ENCODE peak calls at places on chromosome 12, in four cellular contexts. A is heart right ventricle, B is tibial artery, T is AG09309. M is an unnamed sample.

GRCh38 chr12:108724054-108724889 is 7.0 kb downstream of the CORO1C start:
- DNase-seq in A (no peak), B (no peak), T (no peak), M (no peak)

GRCh38 chr12:95959107-95959506 is 16.0 kb downstream of the AMDHD1 start:
- DNase-seq in B (no peak), A (no peak), T (no peak), M (no peak)

GRCh38 chr12:105611340-105611739 is 280.8 kb downstream of the C12orf75 start:
- DNase-seq in T (no peak), B (no peak), A (no peak), M (no peak)

GRCh38 chr12:95248604-95249355 is 31.2 kb downstream of the VEZT start:
- DNase-seq in A (no peak), B (no peak), T (no peak), M (no peak)

GRCh38 chr12:3815096-3815766 is 58.0 kb downstream of the PARP11 start:
- DNase-seq in T (no peak), A (no peak), B (no peak), M (no peak)

GRCh38 chr12:31959051-31959700 is at the start of gene RESF1:
- DNase-seq in B (peak; percentile 93), T (peak; percentile 25), A (peak; percentile 89), M (peak; percentile 90)

GRCh38 chr12:31020385-31021166 is 53.1 kb upstream of the DDX11 start:
- DNase-seq in A (no peak), T (no peak), B (no peak), M (no peak)

GRCh38 chr12:66405395-66405794 is 103.1 kb downstream of the HELB start:
- DNase-seq in T (no peak), B (no peak), A (no peak), M (no peak)

GRCh38 chr12:63989301-63989845 is 144.9 kb downstream of the SRGAP1 start:
- DNase-seq in A (no peak), B (no peak), T (no peak), M (no peak)

GRCh38 chr12:48923117-48923516 is 2.2 kb downstream of the FKBP11 start:
- DNase-seq in A (no peak), T (no peak), B (no peak), M (no peak)

GRCh38 chr12:76183459-76184186 is 99.1 kb upstream of the NAP1L1 start:
- DNase-seq in A (no peak), B (no peak), T (peak; percentile 86), M (no peak)

GRCh38 chr12:51421266-51421884 is 3.3 kb upstream of the SLC4A8 start:
- DNase-seq in T (peak; percentile 24), A (no peak), B (no peak), M (peak; percentile 59)
- TF ChIP-seq CTCF in T (peak; percentile 77), A (peak; percentile 53), B (peak; percentile 30), M (peak; percentile 64)

DNA sequence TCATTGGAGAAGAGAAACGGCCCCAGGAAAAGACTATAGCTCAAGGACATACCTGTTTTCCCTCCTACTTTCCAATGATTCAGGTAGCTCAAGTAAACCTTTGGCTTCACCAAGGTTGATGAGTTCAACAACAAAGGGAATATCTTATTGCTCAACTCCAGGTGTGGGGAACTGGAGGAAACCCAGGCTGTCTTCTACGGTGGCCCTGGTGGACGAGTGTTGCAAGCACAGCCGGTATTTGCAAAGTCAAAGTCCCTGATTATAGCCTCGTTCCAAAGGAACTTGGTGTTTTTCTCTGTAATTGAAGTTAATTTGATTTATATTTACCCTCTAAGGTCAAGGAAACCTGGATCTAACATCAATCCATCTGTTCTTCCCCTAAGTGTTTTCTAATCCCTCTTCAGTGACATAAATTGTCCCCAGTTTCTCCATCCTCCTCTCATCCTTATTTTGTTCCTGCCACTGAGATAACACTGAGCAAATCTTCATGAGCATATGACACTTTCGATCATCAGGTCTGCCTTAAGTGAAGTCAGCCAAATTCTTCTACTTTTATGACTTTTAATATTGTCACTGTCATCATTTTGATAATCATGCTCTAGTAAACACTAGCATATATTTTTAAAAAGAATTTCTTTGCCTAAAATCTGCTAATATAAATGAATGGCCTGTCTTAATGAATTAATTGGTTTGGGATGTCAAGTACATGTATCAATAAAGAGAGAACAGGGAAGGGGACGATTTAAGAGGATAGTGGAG is 174.6 kb upstream of the TBX3 start:
- DNase-seq in A (no peak), B (no peak), T (no peak), M (no peak)
- TF ChIP-seq CTCF in A (no peak), B (no peak), T (peak; percentile 27), M (peak; percentile 60)

DNA sequence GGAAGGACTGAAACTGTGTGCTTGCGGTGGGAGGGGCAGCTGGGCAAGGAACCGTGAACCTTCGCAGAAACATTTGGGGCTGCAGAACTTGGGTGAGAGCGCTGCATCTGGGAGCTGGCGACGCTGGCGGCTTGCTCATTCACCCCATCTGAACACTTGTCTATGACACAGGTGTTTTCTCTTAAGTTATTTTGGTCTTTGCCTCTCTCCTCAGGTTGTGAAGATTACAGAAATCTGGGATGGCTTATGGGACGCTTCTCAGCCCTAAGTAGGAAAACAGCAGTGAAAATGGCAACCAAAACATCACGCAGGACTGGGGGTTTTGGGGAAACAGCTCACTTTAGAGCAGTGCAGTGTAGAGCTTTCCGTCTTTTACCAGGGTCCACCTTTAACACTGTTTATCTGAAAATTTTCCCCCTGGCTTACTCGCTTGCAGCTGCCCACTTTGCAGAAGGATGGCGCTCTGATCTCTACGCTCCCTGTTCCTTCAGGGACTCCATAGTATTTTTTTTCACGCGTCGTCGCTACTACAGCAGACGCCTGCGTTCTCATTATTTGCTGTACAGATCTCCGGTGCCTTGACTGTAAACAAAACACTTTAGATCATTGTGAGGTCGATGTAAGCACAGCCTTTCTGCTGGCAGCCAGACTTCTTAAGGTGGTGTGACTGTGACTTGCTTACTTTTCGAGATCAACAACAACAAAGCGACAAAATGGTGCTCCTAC is 2.7 kb upstream of the CDKN1B start:
- DNase-seq in B (no peak), T (no peak), A (no peak), M (no peak)
- TF ChIP-seq CTCF in B (no peak), T (no peak), A (no peak), M (no peak)

GRCh38 chr12:59078027-59078426 is 157.7 kb upstream of the LRIG3 start:
- DNase-seq in A (no peak), B (no peak), T (no peak), M (no peak)

GRCh38 chr12:59076611-59077010 is 156.3 kb upstream of the LRIG3 start:
- DNase-seq in B (no peak), T (no peak), A (no peak), M (no peak)

GRCh38 chr12:59077153-59077930 is 157.0 kb upstream of the LRIG3 start:
- DNase-seq in T (no peak), B (no peak), A (no peak), M (no peak)

GRCh38 chr12:59075141-59075540 is 154.8 kb upstream of the LRIG3 start:
- DNase-seq in A (no peak), T (no peak), B (no peak), M (no peak)

DNA sequence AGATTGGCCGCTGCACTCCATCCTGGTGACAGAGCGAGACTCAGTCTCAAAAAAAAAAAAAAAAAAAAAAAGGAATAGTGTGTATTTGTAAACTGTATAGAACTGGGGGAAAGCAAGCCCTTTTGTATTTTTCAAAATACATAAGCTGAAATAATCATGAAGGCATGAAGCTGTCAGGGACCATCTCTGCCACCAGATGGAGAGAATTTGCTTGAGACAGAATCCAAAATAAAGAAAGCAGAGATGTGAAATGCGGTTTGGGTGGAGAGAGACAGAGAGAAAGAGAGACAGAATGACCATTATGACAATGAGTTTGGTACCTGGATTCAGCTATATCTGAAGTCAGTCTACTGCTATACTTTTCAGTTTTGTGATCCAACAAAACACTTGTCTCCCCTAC is 155.7 kb upstream of the LRIG3 start:
- DNase-seq in A (no peak), B (no peak), T (no peak), M (no peak)
- TF ChIP-seq CTCF in A (no peak), B (peak; percentile 16), T (no peak), M (no peak)

GRCh38 chr12:57027805-57028153 is 11.4 kb upstream of the TAC3 start:
- DNase-seq in A (no peak), B (no peak), T (no peak), M (no peak)

GRCh38 chr12:57031789-57032188 is 15.5 kb upstream of the TAC3 start:
- DNase-seq in B (no peak), A (no peak), T (no peak), M (no peak)

GRCh38 chr12:57033428-57033827 is 16.5 kb downstream of the MYO1A start:
- DNase-seq in T (no peak), A (no peak), B (no peak), M (no peak)

GRCh38 chr12:57027011-57027804 is 10.9 kb upstream of the TAC3 start:
- DNase-seq in A (no peak), T (no peak), B (no peak), M (no peak)

GRCh38 chr12:57031228-57031670 is 14.9 kb upstream of the TAC3 start:
- DNase-seq in A (no peak), T (no peak), B (no peak), M (no peak)
- TF ChIP-seq CTCF in A (no peak), T (no peak), B (no peak), M (no peak)

M was measured in glutamatergic neuron.